ENCODE peak calls at places on chromosomes 12 and 14, in ten cellular contexts. One of them, this sample, is unnamed.
A peak's percentile ranks its signal among the peaks of the same experiment; 100 is the strongest.

GRCh38 chr12:54378791-54379400 is 5.6 kb downstream of the ZNF385A start:
- DNase-seq in A549: no peak
- DNase-seq in right lobe of liver: peak; percentile 74
- DNase-seq in gastrocnemius medialis: no peak
- DNase-seq in esophagus squamous epithelium: no peak
- DNase-seq in H54: peak; percentile 64
- DNase-seq in K562: peak; percentile 86
- DNase-seq in uterus: peak; percentile 49
- DNase-seq in testis: peak; percentile 53
- DNase-seq in body of pancreas: peak; percentile 67
- DNase-seq in this sample: peak; percentile 20

GRCh38 chr12:91381309-91381804 is 198.7 kb upstream of the DCN start:
- DNase-seq in H54: peak; percentile 8
- DNase-seq in testis: peak; percentile 78
- DNase-seq in body of pancreas: peak; percentile 50
- DNase-seq in right lobe of liver: no peak
- DNase-seq in K562: no peak
- DNase-seq in uterus: peak; percentile 76
- DNase-seq in A549: peak; percentile 11
- DNase-seq in esophagus squamous epithelium: no peak
- DNase-seq in gastrocnemius medialis: no peak
- DNase-seq in this sample: peak; percentile 1

GRCh38 chr14:35705636-35706035 is 103.5 kb downstream of the RALGAPA1 start:
- DNase-seq in body of pancreas: no peak
- DNase-seq in right lobe of liver: no peak
- DNase-seq in testis: no peak
- DNase-seq in uterus: no peak
- DNase-seq in K562: no peak
- DNase-seq in H54: no peak
- DNase-seq in A549: no peak
- DNase-seq in gastrocnemius medialis: no peak
- DNase-seq in esophagus squamous epithelium: no peak
- DNase-seq in this sample: no peak

GRCh38 chr12:80837342-80837978 is 100.3 kb downstream of the LIN7A start:
- DNase-seq in K562: peak; percentile 7
- DNase-seq in gastrocnemius medialis: no peak
- DNase-seq in esophagus squamous epithelium: no peak
- DNase-seq in body of pancreas: peak; percentile 25
- DNase-seq in H54: peak; percentile 6
- DNase-seq in uterus: peak; percentile 31
- DNase-seq in testis: peak; percentile 43
- DNase-seq in A549: peak; percentile 53
- DNase-seq in right lobe of liver: no peak
- DNase-seq in this sample: peak; percentile 3

GRCh38 chr12:2092890-2093289 is 40.1 kb downstream of the CACNA1C start:
- DNase-seq in A549: no peak
- DNase-seq in testis: no peak
- DNase-seq in body of pancreas: no peak
- DNase-seq in esophagus squamous epithelium: no peak
- DNase-seq in gastrocnemius medialis: no peak
- DNase-seq in right lobe of liver: no peak
- DNase-seq in K562: no peak
- DNase-seq in H54: peak; percentile 80
- DNase-seq in uterus: no peak
- DNase-seq in this sample: no peak

GRCh38 chr14:63960926-63961567 is 108.2 kb downstream of the SYNE2 start:
- DNase-seq in K562: no peak
- DNase-seq in A549: no peak
- DNase-seq in body of pancreas: no peak
- DNase-seq in right lobe of liver: no peak
- DNase-seq in gastrocnemius medialis: no peak
- DNase-seq in H54: no peak
- DNase-seq in esophagus squamous epithelium: no peak
- DNase-seq in uterus: no peak
- DNase-seq in testis: no peak
- DNase-seq in this sample: no peak

GRCh38 chr14:103518416-103519042 is 4.1 kb downstream of the CKB start:
- DNase-seq in esophagus squamous epithelium: no peak
- DNase-seq in K562: peak; percentile 69
- DNase-seq in uterus: peak; percentile 76
- DNase-seq in H54: peak; percentile 89
- DNase-seq in testis: peak; percentile 71
- DNase-seq in right lobe of liver: no peak
- DNase-seq in body of pancreas: peak; percentile 72
- DNase-seq in gastrocnemius medialis: no peak
- DNase-seq in A549: peak; percentile 63
- DNase-seq in this sample: peak; percentile 53

GRCh38 chr14:92203116-92203515 is 81.3 kb downstream of the CPSF2 start:
- DNase-seq in K562: no peak
- DNase-seq in right lobe of liver: no peak
- DNase-seq in A549: no peak
- DNase-seq in esophagus squamous epithelium: no peak
- DNase-seq in gastrocnemius medialis: no peak
- DNase-seq in H54: no peak
- DNase-seq in uterus: no peak
- DNase-seq in body of pancreas: no peak
- DNase-seq in testis: no peak
- DNase-seq in this sample: no peak

GRCh38 chr12:46299846-46300245 is 31.0 kb upstream of the SLC38A1 start:
- DNase-seq in A549: no peak
- DNase-seq in right lobe of liver: no peak
- DNase-seq in H54: no peak
- DNase-seq in gastrocnemius medialis: no peak
- DNase-seq in uterus: no peak
- DNase-seq in K562: no peak
- DNase-seq in esophagus squamous epithelium: no peak
- DNase-seq in testis: no peak
- DNase-seq in body of pancreas: no peak
- DNase-seq in this sample: no peak

GRCh38 chr12:16352481-16352880 is 5.0 kb downstream of the MGST1 start:
- DNase-seq in K562: no peak
- DNase-seq in gastrocnemius medialis: no peak
- DNase-seq in uterus: no peak
- DNase-seq in H54: no peak
- DNase-seq in esophagus squamous epithelium: no peak
- DNase-seq in body of pancreas: no peak
- DNase-seq in right lobe of liver: no peak
- DNase-seq in testis: no peak
- DNase-seq in A549: no peak
- DNase-seq in this sample: no peak

GRCh38 chr12:52907092-52907810 is 2.4 kb upstream of the KRT8 start:
- DNase-seq in H54: no peak
- DNase-seq in gastrocnemius medialis: no peak
- DNase-seq in A549: peak; percentile 70
- DNase-seq in right lobe of liver: peak; percentile 69
- DNase-seq in esophagus squamous epithelium: no peak
- DNase-seq in uterus: peak; percentile 35
- DNase-seq in testis: peak; percentile 66
- DNase-seq in body of pancreas: peak; percentile 95
- DNase-seq in K562: peak; percentile 69
- DNase-seq in this sample: no peak

DNA sequence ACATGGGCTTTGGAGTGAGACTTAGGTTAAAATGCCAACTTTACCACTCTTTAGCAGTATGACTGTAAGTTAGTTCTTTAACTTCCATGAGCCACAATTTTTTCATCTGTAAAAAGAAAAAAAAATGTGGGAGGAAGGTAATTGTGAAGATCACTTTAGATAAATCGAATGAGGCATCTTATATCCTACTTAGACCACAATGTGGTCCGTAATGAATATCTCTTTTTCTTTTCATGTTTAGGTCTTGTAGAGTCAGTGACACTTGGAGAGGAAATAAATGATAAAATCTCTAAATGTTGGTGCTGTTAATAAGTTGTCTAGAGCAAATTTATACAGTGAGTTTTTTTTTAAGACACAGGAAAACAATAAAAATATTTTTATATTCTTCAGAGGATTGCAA is 34.3 kb downstream of the RGS6 start:
- DNase-seq in K562: no peak
- DNase-seq in A549: no peak
- DNase-seq in body of pancreas: no peak
- DNase-seq in esophagus squamous epithelium: no peak
- DNase-seq in H54: no peak
- DNase-seq in testis: no peak
- DNase-seq in right lobe of liver: no peak
- DNase-seq in uterus: no peak
- DNase-seq in gastrocnemius medialis: no peak
- DNase-seq in this sample: no peak
- TF ChIP-seq POLR2A in K562: no peak
- TF ChIP-seq POLR2A in A549: no peak
- TF ChIP-seq POLR2A in body of pancreas: no peak
- TF ChIP-seq POLR2A in esophagus squamous epithelium: no peak
- TF ChIP-seq POLR2A in H54: no peak
- TF ChIP-seq POLR2A in testis: no peak
- TF ChIP-seq POLR2A in right lobe of liver: no peak
- TF ChIP-seq POLR2A in uterus: no peak
- TF ChIP-seq POLR2A in gastrocnemius medialis: no peak
- TF ChIP-seq POLR2A in this sample: no peak

GRCh38 chr12:133130808-133131128 is 341 bp downstream of the ZNF10 start:
- DNase-seq in body of pancreas: peak; percentile 20
- DNase-seq in uterus: no peak
- DNase-seq in testis: peak; percentile 66
- DNase-seq in esophagus squamous epithelium: peak; percentile 29
- DNase-seq in K562: no peak
- DNase-seq in H54: no peak
- DNase-seq in A549: no peak
- DNase-seq in gastrocnemius medialis: peak; percentile 6
- DNase-seq in right lobe of liver: peak; percentile 53
- DNase-seq in this sample: no peak

GRCh38 chr12:133129368-133130037 is 571 bp downstream of the ZNF891 start:
- DNase-seq in esophagus squamous epithelium: no peak
- DNase-seq in A549: no peak
- DNase-seq in gastrocnemius medialis: peak; percentile 1
- DNase-seq in testis: no peak
- DNase-seq in K562: no peak
- DNase-seq in body of pancreas: no peak
- DNase-seq in right lobe of liver: no peak
- DNase-seq in H54: no peak
- DNase-seq in uterus: no peak
- DNase-seq in this sample: no peak

GRCh38 chr12:133135747-133136146 is 5.3 kb downstream of the ZNF10 start:
- DNase-seq in H54: no peak
- DNase-seq in uterus: no peak
- DNase-seq in gastrocnemius medialis: no peak
- DNase-seq in A549: no peak
- DNase-seq in body of pancreas: no peak
- DNase-seq in esophagus squamous epithelium: no peak
- DNase-seq in right lobe of liver: no peak
- DNase-seq in K562: peak; percentile 17
- DNase-seq in testis: no peak
- DNase-seq in this sample: no peak

GRCh38 chr12:133124674-133125073 is 5.4 kb downstream of the ZNF891 start:
- DNase-seq in A549: no peak
- DNase-seq in uterus: no peak
- DNase-seq in right lobe of liver: no peak
- DNase-seq in K562: no peak
- DNase-seq in gastrocnemius medialis: no peak
- DNase-seq in body of pancreas: no peak
- DNase-seq in esophagus squamous epithelium: no peak
- DNase-seq in H54: no peak
- DNase-seq in testis: no peak
- DNase-seq in this sample: no peak

GRCh38 chr12:133130038-133130807 is at the start of the genes ZNF10 and ZNF891:
- DNase-seq in gastrocnemius medialis: peak; percentile 90
- DNase-seq in uterus: peak; percentile 96
- DNase-seq in H54: peak; percentile 85
- DNase-seq in testis: peak; percentile 98
- DNase-seq in K562: peak; percentile 94
- DNase-seq in right lobe of liver: peak; percentile 98
- DNase-seq in esophagus squamous epithelium: peak; percentile 86
- DNase-seq in body of pancreas: peak; percentile 96
- DNase-seq in A549: peak; percentile 99
- DNase-seq in this sample: peak; percentile 97
- TF ChIP-seq POLR2A in gastrocnemius medialis: peak; percentile 74
- TF ChIP-seq POLR2A in uterus: peak; percentile 76
- TF ChIP-seq POLR2A in H54: peak; percentile 92
- TF ChIP-seq POLR2A in testis: peak; percentile 85
- TF ChIP-seq POLR2A in K562: peak; percentile 91
- TF ChIP-seq POLR2A in right lobe of liver: peak; percentile 86
- TF ChIP-seq POLR2A in esophagus squamous epithelium: peak; percentile 81
- TF ChIP-seq POLR2A in body of pancreas: peak; percentile 93
- TF ChIP-seq POLR2A in A549: peak; percentile 77
- TF ChIP-seq POLR2A in this sample: peak; percentile 84

DNA sequence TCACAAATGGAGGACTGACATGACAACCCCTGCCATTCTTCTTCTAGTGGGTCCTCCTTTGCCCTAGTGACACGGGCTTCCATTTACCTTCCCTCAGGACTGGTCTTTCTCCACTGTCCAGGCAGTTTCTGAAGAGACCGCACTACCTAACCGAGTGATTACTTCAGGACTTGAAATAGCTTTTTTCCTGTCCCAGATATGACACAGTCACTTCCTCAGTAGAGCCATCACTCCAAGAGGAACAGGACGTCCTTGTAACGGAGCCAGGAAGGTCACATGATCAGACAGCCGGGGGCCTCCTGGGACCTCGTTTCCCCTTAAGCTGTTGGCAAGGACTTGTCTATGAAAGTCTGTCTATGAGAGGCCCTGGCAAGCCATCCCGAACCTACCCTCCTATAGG is 62.3 kb downstream of the FOS start:
- DNase-seq in body of pancreas: peak; percentile 72
- DNase-seq in testis: peak; percentile 87
- DNase-seq in right lobe of liver: peak; percentile 83
- DNase-seq in esophagus squamous epithelium: no peak
- DNase-seq in uterus: peak; percentile 89
- DNase-seq in A549: no peak
- DNase-seq in H54: no peak
- DNase-seq in gastrocnemius medialis: peak; percentile 97
- DNase-seq in K562: no peak
- DNase-seq in this sample: no peak
- TF ChIP-seq POLR2A in body of pancreas: peak; percentile 30
- TF ChIP-seq POLR2A in testis: no peak
- TF ChIP-seq POLR2A in right lobe of liver: peak; percentile 74
- TF ChIP-seq POLR2A in esophagus squamous epithelium: no peak
- TF ChIP-seq POLR2A in uterus: no peak
- TF ChIP-seq POLR2A in A549: no peak
- TF ChIP-seq POLR2A in H54: no peak
- TF ChIP-seq POLR2A in gastrocnemius medialis: peak; percentile 84
- TF ChIP-seq POLR2A in K562: no peak
- TF ChIP-seq POLR2A in this sample: no peak

DNA sequence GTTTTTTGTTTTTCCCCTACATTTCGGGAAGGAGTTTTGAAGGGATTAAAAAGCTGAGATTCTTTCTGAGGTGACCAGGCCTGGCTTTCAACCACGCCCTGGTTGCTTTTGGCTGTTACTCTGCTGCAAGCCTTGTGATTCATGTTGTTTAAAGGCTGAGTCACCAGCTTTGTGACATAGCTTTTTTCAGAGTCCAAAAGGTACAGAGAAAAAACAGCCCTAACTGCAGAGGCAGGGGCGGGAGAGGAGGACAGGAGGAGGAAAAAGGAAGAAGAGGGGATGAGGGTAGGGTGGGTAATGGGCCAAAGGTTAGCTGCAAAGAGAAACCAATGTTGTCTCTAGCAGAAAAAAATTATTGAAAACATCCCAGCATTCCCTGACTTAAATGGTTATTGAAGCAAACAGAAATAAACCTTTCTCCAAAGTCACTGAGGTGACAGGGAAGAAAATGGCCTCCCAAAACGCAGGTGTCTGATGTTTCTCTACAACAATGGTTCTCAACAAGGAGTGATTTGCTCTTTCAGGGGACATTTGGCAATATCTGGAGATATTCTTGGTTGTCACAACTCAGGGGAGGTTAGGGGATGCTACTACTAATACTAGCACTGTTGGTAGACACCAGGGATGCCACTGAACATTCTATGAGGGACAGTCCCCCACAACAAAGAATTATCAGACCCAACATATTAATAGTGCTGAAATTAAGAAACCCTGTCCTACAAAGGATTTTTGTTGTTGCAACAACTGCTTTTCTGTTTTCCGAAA is 2.1 kb upstream of the UBC start:
- DNase-seq in uterus: peak; percentile 88
- DNase-seq in body of pancreas: peak; percentile 87
- DNase-seq in A549: peak; percentile 96
- DNase-seq in K562: peak; percentile 20
- DNase-seq in gastrocnemius medialis: peak; percentile 86
- DNase-seq in testis: peak; percentile 72
- DNase-seq in right lobe of liver: peak; percentile 83
- DNase-seq in esophagus squamous epithelium: no peak
- DNase-seq in H54: no peak
- DNase-seq in this sample: no peak
- TF ChIP-seq POLR2A in uterus: peak; percentile 92
- TF ChIP-seq POLR2A in body of pancreas: peak; percentile 19
- TF ChIP-seq POLR2A in A549: no peak
- TF ChIP-seq POLR2A in K562: peak; percentile 62
- TF ChIP-seq POLR2A in gastrocnemius medialis: peak; percentile 82
- TF ChIP-seq POLR2A in testis: no peak
- TF ChIP-seq POLR2A in right lobe of liver: peak; percentile 93
- TF ChIP-seq POLR2A in esophagus squamous epithelium: peak; percentile 75
- TF ChIP-seq POLR2A in H54: peak; percentile 25
- TF ChIP-seq POLR2A in this sample: no peak